ENCODE peak calls at places on chromosomes 13 and 19, in five cellular contexts. T, Z, C, R and L are unnamed samples.

GRCh38 chr19:29383696-29384095 is 142.1 kb upstream of the VSTM2B start:
- DNase-seq in T (no peak), Z (no peak), R (peak; percentile 6), C (no peak), L (peak; percentile 28)

GRCh38 chr13:86193281-86193680 is 394.1 kb upstream of the SLITRK6 start:
- DNase-seq in C (no peak), Z (no peak), T (no peak), R (no peak), L (no peak)

GRCh38 chr13:19075418-19075817 is 106.2 kb downstream of the TUBA3C start:
- DNase-seq in C (no peak), T (no peak), Z (no peak), R (no peak), L (no peak)

GRCh38 chr19:28021316-28022185 is 1191.4 kb downstream of the UQCRFS1 start:
- DNase-seq in C (no peak), T (no peak), R (no peak), Z (no peak), L (no peak)

GRCh38 chr13:33784738-33785137 is 33.2 kb upstream of the RFC3 start:
- DNase-seq in C (no peak), T (no peak), Z (no peak), R (no peak), L (no peak)

GRCh38 chr13:91520952-91521351 is 122.5 kb downstream of the GPC5 start:
- DNase-seq in C (no peak), R (no peak), T (no peak), Z (no peak), L (no peak)

GRCh38 chr19:34430738-34431625 is 2.8 kb downstream of the UBA2 start:
- DNase-seq in Z (no peak), T (peak; percentile 35), C (no peak), R (no peak), L (no peak)

GRCh38 chr19:41426952-41427646 is at the start of gene B3GNT8:
- DNase-seq in C (peak; percentile 39), R (peak; percentile 95), Z (peak; percentile 71), T (no peak), L (peak; percentile 94)

GRCh38 chr19:56423985-56424353 is 19.8 kb downstream of the ZNF583 start:
- DNase-seq in T (no peak), R (no peak), Z (no peak), C (no peak), L (no peak)

GRCh38 chr19:13537454-13537853 is 31.2 kb upstream of the CACNA1A start:
- DNase-seq in T (no peak), Z (no peak), C (no peak), R (no peak), L (no peak)

GRCh38 chr19:4304509-4305252 is at the start of gene FSD1:
- DNase-seq in T (peak; percentile 97), R (no peak), Z (peak; percentile 76), C (peak; percentile 73), L (no peak)

GRCh38 chr19:40613669-40614594 is 12.8 kb downstream of the LTBP4 start:
- DNase-seq in Z (peak; percentile 79), T (no peak), R (peak; percentile 95), C (peak; percentile 85), L (peak; percentile 94)

GRCh38 chr13:99866781-99867180 is 104.8 kb downstream of the ZIC5 start:
- DNase-seq in T (no peak), Z (no peak), R (no peak), C (no peak), L (no peak)

GRCh38 chr13:46736568-46736967 is 60.4 kb downstream of the ESD start:
- DNase-seq in T (no peak), C (no peak), R (no peak), Z (no peak), L (no peak)

GRCh38 chr13:94169783-94170513 is 309.5 kb downstream of the DCT start:
- DNase-seq in Z (no peak), C (no peak), T (no peak), R (no peak), L (no peak)

GRCh38 chr13:79557666-79558065 is 76.7 kb downstream of the NDFIP2 start:
- DNase-seq in R (no peak), C (no peak), Z (no peak), T (no peak), L (no peak)

GRCh38 chr13:72990883-72991282 is 67.9 kb upstream of the KLF5 start:
- DNase-seq in C (no peak), R (no peak), T (no peak), Z (no peak), L (no peak)

GRCh38 chr19:14150770-14151661 is 14.6 kb upstream of the ASF1B start:
- DNase-seq in R (no peak), T (no peak), Z (no peak), C (no peak), L (no peak)

GRCh38 chr19:38164526-38164925 is 59.5 kb downstream of the DPF1 start:
- DNase-seq in Z (no peak), R (no peak), T (no peak), C (no peak), L (no peak)

GRCh38 chr13:74204606-74205312 is 70.6 kb upstream of the KLF12 start:
- DNase-seq in Z (no peak), R (no peak), T (no peak), C (no peak), L (no peak)

GRCh38 chr13:48159436-48160225 is 64.7 kb upstream of the MED4 start:
- DNase-seq in T (no peak), R (no peak), C (no peak), Z (no peak), L (no peak)

GRCh38 chr19:16032509-16033135 is 43.7 kb upstream of the TPM4 start:
- DNase-seq in C (no peak), T (no peak), Z (no peak), R (no peak), L (peak; percentile 27)

GRCh38 chr13:70107125-70107497 is 515 bp upstream of the ATXN8OS start:
- DNase-seq in C (no peak), R (no peak), Z (no peak), T (no peak), L (no peak)

GRCh38 chr13:104773775-104774174 is 1707.6 kb upstream of the SLC10A2 start:
- DNase-seq in T (peak; percentile 18), C (no peak), Z (no peak), R (no peak), L (no peak)